ENCODE peak calls at places on chromosomes 6 and 20, in four cellular contexts. One of them, this sample, is unnamed.
A peak's percentile ranks its signal among the peaks of the same experiment; 100 is the strongest.

GRCh38 chr6:31103136-31103535 is 9.2 kb downstream of the C6orf15 start:
- DNase-seq in neuronal stem cell: no peak
- DNase-seq in ELR: no peak
- DNase-seq in AG10803: no peak
- DNase-seq in this sample: no peak

GRCh38 chr20:63848003-63848911 is 13.0 kb upstream of the ABHD16B start:
- DNase-seq in AG10803: no peak
- DNase-seq in neuronal stem cell: no peak
- DNase-seq in ELR: no peak
- DNase-seq in this sample: no peak

GRCh38 chr6:38671885-38672467 is 31.0 kb downstream of the GLO1 start:
- DNase-seq in neuronal stem cell: peak; percentile 17
- DNase-seq in ELR: peak; percentile 72
- DNase-seq in AG10803: peak; percentile 66
- DNase-seq in this sample: no peak

GRCh38 chr20:17225891-17226409 is 890 bp upstream of the PCSK2 start:
- DNase-seq in neuronal stem cell: no peak
- DNase-seq in ELR: no peak
- DNase-seq in AG10803: no peak
- DNase-seq in this sample: no peak

GRCh38 chr20:61263084-61263695 is 11.1 kb downstream of the CDH4 start:
- DNase-seq in AG10803: peak; percentile 25
- DNase-seq in ELR: peak; percentile 55
- DNase-seq in neuronal stem cell: no peak
- DNase-seq in this sample: no peak

GRCh38 chr20:40897177-40897700 is 131.4 kb upstream of the TOP1 start:
- DNase-seq in ELR: no peak
- DNase-seq in neuronal stem cell: no peak
- DNase-seq in AG10803: peak; percentile 69
- DNase-seq in this sample: no peak

GRCh38 chr6:166156942-166157341 is 10.7 kb downstream of the TBXT start:
- DNase-seq in AG10803: peak; percentile 3
- DNase-seq in ELR: no peak
- DNase-seq in neuronal stem cell: no peak
- DNase-seq in this sample: no peak

GRCh38 chr20:50968289-50968688 is 9.7 kb downstream of the MOCS3 start:
- DNase-seq in AG10803: no peak
- DNase-seq in ELR: no peak
- DNase-seq in neuronal stem cell: no peak
- DNase-seq in this sample: no peak

GRCh38 chr6:131033631-131034030 is 29.4 kb downstream of the EPB41L2 start:
- DNase-seq in neuronal stem cell: no peak
- DNase-seq in ELR: no peak
- DNase-seq in AG10803: no peak
- DNase-seq in this sample: no peak

GRCh38 chr20:45300961-45301360 is 5.7 kb upstream of the RBPJL start:
- DNase-seq in ELR: peak; percentile 78
- DNase-seq in neuronal stem cell: no peak
- DNase-seq in AG10803: no peak
- DNase-seq in this sample: no peak

GRCh38 chr6:12545837-12546658 is 170.5 kb upstream of the PHACTR1 start:
- DNase-seq in AG10803: peak; percentile 81
- DNase-seq in ELR: peak; percentile 88
- DNase-seq in neuronal stem cell: no peak
- DNase-seq in this sample: no peak

GRCh38 chr6:33023536-33023935 is 14.1 kb upstream of the HLA-DOA start:
- DNase-seq in neuronal stem cell: no peak
- DNase-seq in ELR: no peak
- DNase-seq in AG10803: no peak
- DNase-seq in this sample: no peak

GRCh38 chr20:58109918-58110635 is 118.4 kb downstream of the ANKRD60 start:
- DNase-seq in AG10803: peak; percentile 10
- DNase-seq in neuronal stem cell: no peak
- DNase-seq in ELR: peak; percentile 15
- DNase-seq in this sample: no peak

GRCh38 chr20:33673411-33674293 is 576 bp downstream of the NECAB3 start:
- DNase-seq in ELR: peak; percentile 74
- DNase-seq in neuronal stem cell: no peak
- DNase-seq in AG10803: no peak
- DNase-seq in this sample: no peak

This sample was measured in NCI-H1436 treated with DMSO at 0.1 percent for 48 hours.